ENCODE peak calls at places on chromosome 5, in six cellular contexts. U is neuronal stem cell, R is IMR-90, G is mesenchymal stem cell, S is mesendoderm, N is H9. J is an unnamed sample.

GRCh38 chr5:154202379-154203260 is 12.1 kb downstream of the GALNT10 start:
- DNase-seq in U (no peak), S (peak), G (no peak), R (no peak), N (no peak), J (no peak)

GRCh38 chr5:392431-392988 is 50.5 kb upstream of the EXOC3 start:
- DNase-seq in G (peak), S (peak), U (no peak), N (peak), R (peak), J (peak)

GRCh38 chr5:132445640-132445923 is 45.0 kb downstream of the IRF1 start:
- DNase-seq in U (no peak), N (no peak), R (no peak), G (no peak), S (peak), J (no peak)

GRCh38 chr5:82561786-82562185 is 283.6 kb upstream of the RPS23 start:
- DNase-seq in G (no peak), S (no peak), N (no peak), U (no peak), R (no peak), J (no peak)

GRCh38 chr5:74424162-74424868 is 216.2 kb downstream of the ENC1 start:
- DNase-seq in R (no peak), G (no peak), U (no peak), N (no peak), S (no peak), J (peak)

GRCh38 chr5:150140830-150141229 is 14.8 kb downstream of the PDGFRB start:
- DNase-seq in U (no peak), G (peak), S (no peak), R (peak), N (no peak), J (peak)

GRCh38 chr5:76544268-76544926 is 78.8 kb downstream of the F2RL2 start:
- DNase-seq in R (peak), U (peak), N (peak), G (peak), S (peak), J (peak)

GRCh38 chr5:41176952-41177351 is 36.4 kb downstream of the C6 start:
- DNase-seq in G (no peak), R (peak), N (no peak), U (no peak), S (no peak), J (peak)

GRCh38 chr5:7916171-7916804 is 47.3 kb downstream of the MTRR start:
- DNase-seq in R (no peak), S (no peak), U (no peak), N (no peak), G (no peak), J (no peak)

GRCh38 chr5:173016621-173017046 is 33.1 kb downstream of the ATP6V0E1 start:
- DNase-seq in G (peak), U (no peak), S (peak), N (no peak), R (peak), J (peak)

GRCh38 chr5:14149672-14150053 is 6.5 kb downstream of the TRIO start:
- DNase-seq in R (no peak), N (no peak), U (no peak), G (no peak), S (no peak), J (no peak)

GRCh38 chr5:173327084-173327947 is 898 bp downstream of the STC2 start:
- DNase-seq in N (no peak), R (peak), S (peak), G (peak), U (peak), J (peak)

GRCh38 chr5:166499452-166500240 is 1791.8 kb upstream of the WWC1 start:
- DNase-seq in N (no peak), R (no peak), S (no peak), G (peak), U (no peak), J (no peak)

GRCh38 chr5:61311836-61312808 is 19.9 kb upstream of the ZSWIM6 start:
- DNase-seq in G (peak), U (no peak), S (no peak), R (peak), N (no peak), J (no peak)

GRCh38 chr5:149217096-149217801 is 54.4 kb upstream of the AFAP1L1 start:
- DNase-seq in G (no peak), R (no peak), S (no peak), N (no peak), U (no peak), J (no peak)

GRCh38 chr5:176678584-176678983 is 31.3 kb downstream of the TSPAN17 start:
- DNase-seq in R (no peak), G (no peak), U (no peak), N (no peak), S (no peak), J (no peak)

DNA sequence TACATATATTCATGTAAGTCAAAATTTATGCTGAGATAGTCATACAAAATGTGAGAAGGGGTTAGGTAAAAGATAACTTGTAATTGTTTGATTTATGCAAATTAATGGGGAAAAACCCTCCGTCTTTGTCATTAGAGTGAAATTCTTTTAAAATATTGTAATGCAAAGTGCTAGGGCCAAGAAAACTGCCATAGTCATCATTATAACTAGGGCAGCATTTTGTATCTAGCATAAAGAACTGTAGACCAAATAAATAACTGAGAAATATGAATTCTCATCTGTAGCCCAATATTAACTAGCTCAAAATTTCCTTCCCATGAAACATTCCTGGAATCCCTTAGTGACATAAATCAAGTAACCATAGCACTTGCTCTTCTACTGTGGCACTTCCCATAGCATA is 118.6 kb downstream of the MRPS30 start:
- DNase-seq in G (no peak), R (no peak), S (no peak), N (no peak), U (no peak), J (no peak)
- H2BK120ac ChIP-seq in G (no peak), R (no peak), S (no peak), N (no peak), U (no peak), J (no peak)

GRCh38 chr5:78574731-78575161 is 73.8 kb downstream of the LHFPL2 start:
- DNase-seq in U (no peak), G (no peak), N (no peak), R (peak), S (peak), J (no peak)
- H3K9ac ChIP-seq in U (no peak), G (no peak), N (no peak), R (no peak), S (no peak), J (no peak)

DNA sequence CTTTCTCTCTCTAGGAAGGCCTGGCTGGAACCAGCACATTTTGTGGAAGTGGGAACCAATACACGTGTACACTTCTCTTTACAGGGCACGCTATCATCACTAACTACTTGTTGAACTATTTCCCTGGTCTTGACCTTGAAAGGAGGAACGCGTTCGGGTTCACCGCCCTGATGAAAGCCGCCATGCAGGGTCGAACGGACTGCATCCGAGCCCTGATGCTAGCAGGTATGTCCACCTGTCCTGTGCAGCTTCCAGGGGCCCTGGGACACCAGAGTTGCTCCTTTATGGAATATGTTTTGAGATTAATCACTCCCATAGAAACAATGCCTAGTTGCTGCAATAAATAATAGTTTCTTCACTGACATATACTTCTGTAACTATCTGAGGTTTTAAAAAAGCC is 74.1 kb downstream of the ANKRD33B start:
- DNase-seq in S (no peak), N (no peak), G (no peak), R (no peak), U (no peak), J (no peak)
- H2BK120ac ChIP-seq in S (no peak), N (no peak), G (no peak), R (no peak), U (no peak), J (no peak)

DNA sequence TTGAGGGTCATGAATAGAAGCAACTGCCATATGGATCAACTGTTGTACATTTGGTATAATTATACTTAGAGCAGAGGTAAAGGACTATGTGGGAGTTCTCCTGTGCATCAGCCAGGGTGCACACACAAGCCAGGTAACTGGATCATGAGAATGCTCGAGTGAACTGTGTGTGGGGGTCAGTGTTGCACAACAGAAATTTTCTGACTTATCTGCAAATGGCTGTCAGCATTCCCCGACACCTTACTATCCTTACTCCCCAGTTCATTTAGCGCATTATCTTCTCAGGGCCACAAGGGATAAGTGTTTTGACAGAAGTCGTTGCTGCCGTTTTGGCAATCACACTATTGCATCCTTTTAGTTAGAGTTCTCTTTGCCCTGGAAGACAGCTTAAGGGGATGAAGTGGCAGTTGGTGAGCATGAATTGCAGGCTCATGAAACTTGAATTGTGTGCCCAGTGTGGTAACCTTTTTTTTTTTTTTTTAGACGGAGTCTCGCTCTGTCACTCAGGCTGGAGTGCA is 1.7 kb downstream of the CANX start:
- DNase-seq in S (peak), U (no peak), N (no peak), G (peak), R (peak), J (no peak)
- H3K9ac ChIP-seq in S (peak), U (no peak), N (peak), G (peak), R (peak), J (no peak)

GRCh38 chr5:171493646-171494393 is 74.4 kb downstream of the FGF18 start:
- DNase-seq in S (no peak), R (no peak), U (no peak), N (no peak), G (no peak), J (no peak)
- H2BK120ac ChIP-seq in S (no peak), R (peak), U (no peak), N (no peak), G (no peak), J (no peak)

GRCh38 chr5:142670811-142671210 is 15.1 kb downstream of the FGF1 start:
- DNase-seq in S (no peak), R (peak), G (peak), U (no peak), N (no peak), J (no peak)
- H3K9ac ChIP-seq in S (no peak), R (no peak), G (peak), U (no peak), N (no peak), J (no peak)